ENCODE peak calls at places on chromosomes 7 and 10, in seven cellular contexts. A, W, C, J, Q, K and T are unnamed samples.

GRCh38 chr10:108454793-108455192 is 1290.3 kb upstream of the SORCS1 start:
- DNase-seq in A (no peak), W (no peak), C (no peak), J (no peak), Q (no peak), K (no peak), T (no peak)

GRCh38 chr7:121288894-121289293 is 39.9 kb upstream of the WNT16 start:
- DNase-seq in A (no peak), W (no peak), C (no peak), J (no peak), Q (peak), K (peak), T (no peak)

GRCh38 chr10:22823109-22823508 is 104.7 kb upstream of the ARMC3 start:
- DNase-seq in A (no peak), W (no peak), C (no peak), J (no peak), Q (no peak), K (no peak), T (no peak)

GRCh38 chr10:44566786-44567185 is 181.9 kb upstream of the CXCL12 start:
- DNase-seq in A (no peak), W (no peak), C (no peak), J (no peak), Q (no peak), K (no peak), T (no peak)

GRCh38 chr10:74628136-74628535 is 198.3 kb upstream of the KAT6B start:
- DNase-seq in A (no peak), W (no peak), C (no peak), J (no peak), Q (no peak), K (no peak), T (no peak)

GRCh38 chr10:108180883-108181282 is 1016.4 kb upstream of the SORCS1 start:
- DNase-seq in A (no peak), W (no peak), C (no peak), J (no peak), Q (no peak), K (no peak), T (no peak)

GRCh38 chr10:116271593-116272496 is 1.2 kb downstream of the GFRA1 start:
- DNase-seq in A (no peak), W (peak), C (no peak), J (no peak), Q (no peak), K (no peak), T (no peak)

GRCh38 chr7:3000566-3000965 is 43.1 kb downstream of the CARD11 start:
- DNase-seq in A (no peak), W (no peak), C (no peak), J (no peak), Q (no peak), K (no peak), T (no peak)

GRCh38 chr7:87083865-87084519 is 24.5 kb upstream of the ELAPOR2 start:
- DNase-seq in A (no peak), W (no peak), C (no peak), J (no peak), Q (no peak), K (no peak), T (no peak)

GRCh38 chr7:82593780-82594179 is 150.2 kb upstream of the CACNA2D1 start:
- DNase-seq in A (no peak), W (no peak), C (no peak), J (no peak), Q (no peak), K (no peak), T (peak)

GRCh38 chr10:45421231-45422097 is 47.4 kb downstream of the ALOX5 start:
- DNase-seq in A (no peak), W (no peak), C (no peak), J (no peak), Q (no peak), K (no peak), T (no peak)

GRCh38 chr7:114484226-114484625 is 69.6 kb downstream of the FOXP2 start:
- DNase-seq in A (no peak), W (no peak), C (no peak), J (no peak), Q (no peak), K (no peak), T (no peak)

GRCh38 chr7:45217358-45217757 is 59.8 kb downstream of the RAMP3 start:
- DNase-seq in A (peak), W (peak), C (no peak), J (no peak), Q (peak), K (no peak), T (peak)

GRCh38 chr10:78313636-78314035 is 280.0 kb downstream of the RPS24 start:
- DNase-seq in A (no peak), W (peak), C (no peak), J (no peak), Q (no peak), K (no peak), T (no peak)

GRCh38 chr7:3244241-3244814 is 56.7 kb upstream of the SDK1 start:
- DNase-seq in A (no peak), W (no peak), C (no peak), J (no peak), Q (peak), K (peak), T (no peak)

GRCh38 chr10:32318476-32318896 is 28.5 kb downstream of the EPC1 start:
- DNase-seq in A (no peak), W (no peak), C (no peak), J (peak), Q (no peak), K (no peak), T (no peak)

GRCh38 chr10:14382022-14382421 is 51.3 kb upstream of the FRMD4A start:
- DNase-seq in A (no peak), W (no peak), C (no peak), J (no peak), Q (no peak), K (peak), T (no peak)

GRCh38 chr7:26368542-26368941 is 76.9 kb downstream of the SNX10 start:
- DNase-seq in A (no peak), W (no peak), C (no peak), J (no peak), Q (peak), K (no peak), T (no peak)

GRCh38 chr7:34073676-34074075 is 168.3 kb downstream of the BMPER start:
- DNase-seq in A (no peak), W (no peak), C (no peak), J (no peak), Q (no peak), K (no peak), T (no peak)

GRCh38 chr7:4837041-4837813 is 24.6 kb downstream of the PAPOLB start:
- DNase-seq in A (no peak), W (no peak), C (no peak), J (no peak), Q (no peak), K (no peak), T (no peak)

GRCh38 chr10:125633517-125633999 is 49.4 kb downstream of the TEX36 start:
- DNase-seq in A (no peak), W (no peak), C (no peak), J (no peak), Q (no peak), K (no peak), T (peak)

GRCh38 chr10:132099701-132100481 is 34.1 kb downstream of the JAKMIP3 start:
- DNase-seq in A (no peak), W (peak), C (no peak), J (no peak), Q (no peak), K (no peak), T (no peak)

GRCh38 chr10:111234903-111235302 is 158.1 kb downstream of the ADRA2A start:
- DNase-seq in A (no peak), W (no peak), C (no peak), J (no peak), Q (no peak), K (no peak), T (no peak)

GRCh38 chr10:88979153-88979562 is 11.4 kb upstream of the FAS start:
- DNase-seq in A (no peak), W (no peak), C (no peak), J (no peak), Q (no peak), K (no peak), T (no peak)

GRCh38 chr10:74371696-74372095 is 220.7 kb downstream of the ADK start:
- DNase-seq in A (no peak), W (no peak), C (no peak), J (no peak), Q (no peak), K (no peak), T (no peak)

GRCh38 chr7:16975712-16976111 is 93.9 kb upstream of the AGR3 start:
- DNase-seq in A (no peak), W (no peak), C (no peak), J (no peak), Q (no peak), K (no peak), T (no peak)

GRCh38 chr7:104986623-104987259 is 27.3 kb upstream of the KMT2E start:
- DNase-seq in A (no peak), W (no peak), C (no peak), J (no peak), Q (no peak), K (no peak), T (no peak)

GRCh38 chr10:49661291-49661856 is 18.1 kb upstream of the C10orf53 start:
- DNase-seq in A (peak), W (peak), C (no peak), J (no peak), Q (no peak), K (no peak), T (peak)

GRCh38 chr10:44817961-44818649 is 93.0 kb upstream of the TMEM72 start:
- DNase-seq in A (no peak), W (no peak), C (no peak), J (no peak), Q (no peak), K (no peak), T (no peak)

GRCh38 chr7:141754939-141755338 is 9.0 kb upstream of the TAS2R3 start:
- DNase-seq in A (peak), W (peak), C (no peak), J (no peak), Q (peak), K (no peak), T (peak)

GRCh38 chr10:5976689-5977470 is 463 bp downstream of the IL15RA start:
- DNase-seq in A (no peak), W (peak), C (no peak), J (peak), Q (peak), K (no peak), T (no peak)